ENCODE peak calls at places on chromosomes 12 and 14, in six cellular contexts. M is stomach, H is ovary, O is cardiac muscle cell, P is fibroblast of the aortic adventitia, U is Peyer's patch. W is an unnamed sample.

GRCh38 chr12:93287152-93287551 is 90.6 kb upstream of the NUDT4 start:
- DNase-seq in M (no peak), H (no peak), O (no peak), P (no peak), U (no peak), W (no peak)

GRCh38 chr14:100104006-100104352 is 38.8 kb downstream of the EVL start:
- DNase-seq in M (no peak), H (no peak), P (no peak), U (no peak), O (no peak), W (no peak)

GRCh38 chr12:111407371-111408115 is 1.8 kb downstream of the SH2B3 start:
- DNase-seq in P (no peak), O (no peak), M (no peak), H (no peak), U (no peak), W (no peak)

GRCh38 chr14:67673451-67673850 is 981 bp downstream of the VTI1B start:
- DNase-seq in U (no peak), O (no peak), P (peak; percentile 6), H (no peak), M (no peak), W (no peak)

GRCh38 chr12:96141216-96141944 is 52.8 kb upstream of the ELK3 start:
- DNase-seq in H (no peak), O (peak; percentile 74), M (no peak), U (no peak), P (peak; percentile 78), W (no peak)

GRCh38 chr12:57049890-57050289 is at the start of gene MYO1A:
- DNase-seq in P (peak; percentile 15), O (peak; percentile 25), M (peak; percentile 34), H (no peak), U (peak; percentile 85), W (no peak)

GRCh38 chr12:47818007-47818376 is 1.7 kb downstream of the HDAC7 start:
- DNase-seq in M (no peak), H (no peak), U (no peak), P (no peak), O (no peak), W (no peak)

GRCh38 chr12:111455448-111456320 is 50.0 kb downstream of the SH2B3 start:
- DNase-seq in O (no peak), U (no peak), M (no peak), H (no peak), P (peak; percentile 54), W (no peak)

GRCh38 chr12:54413284-54414190 is 5.5 kb downstream of the ITGA5 start:
- DNase-seq in M (peak; percentile 37), O (peak; percentile 48), H (no peak), P (no peak), U (peak; percentile 88), W (no peak)

GRCh38 chr12:9651265-9651729 is 18.2 kb upstream of the CLEC2D start:
- DNase-seq in M (no peak), P (peak; percentile 44), O (peak; percentile 76), U (no peak), H (no peak), W (no peak)

GRCh38 chr12:116727261-116727660 is 10.6 kb downstream of the SPRING1 start:
- DNase-seq in P (no peak), H (no peak), M (no peak), O (no peak), U (no peak), W (no peak)

GRCh38 chr12:16515666-16516065 is 90.3 kb downstream of the LMO3 start:
- DNase-seq in P (peak; percentile 41), O (peak; percentile 77), H (no peak), U (no peak), M (no peak), W (no peak)

GRCh38 chr12:11697670-11698387 is 48.4 kb downstream of the ETV6 start:
- DNase-seq in H (no peak), U (no peak), M (no peak), P (peak; percentile 77), O (peak; percentile 62), W (no peak)

GRCh38 chr14:92960706-92961566 is 38.0 kb downstream of the CHGA start:
- DNase-seq in M (no peak), U (no peak), P (peak; percentile 39), O (peak; percentile 17), H (no peak), W (no peak)

GRCh38 chr12:47715393-47715876 is 9.6 kb upstream of the RPAP3 start:
- DNase-seq in M (peak; percentile 82), H (peak; percentile 81), U (peak; percentile 92), P (peak; percentile 92), O (peak; percentile 80), W (peak; percentile 77)

GRCh38 chr12:52473738-52474137 is at the start of gene KRT6C:
- DNase-seq in P (no peak), O (no peak), H (no peak), M (no peak), U (no peak), W (no peak)

GRCh38 chr12:112564160-112564559 is 145.4 kb downstream of the PTPN11 start:
- DNase-seq in P (no peak), H (no peak), O (no peak), M (no peak), U (no peak), W (no peak)
- TF ChIP-seq CTCF in P (no peak), H (no peak), O (no peak), M (no peak), U (no peak), W (peak; percentile 18)

GRCh38 chr12:1398673-1399072 is 195.7 kb downstream of the FBXL14 start:
- DNase-seq in H (no peak), O (peak; percentile 10), P (peak; percentile 29), M (no peak), U (no peak), W (no peak)
- TF ChIP-seq CTCF in H (no peak), O (no peak), P (no peak), M (no peak), U (no peak), W (no peak)

DNA sequence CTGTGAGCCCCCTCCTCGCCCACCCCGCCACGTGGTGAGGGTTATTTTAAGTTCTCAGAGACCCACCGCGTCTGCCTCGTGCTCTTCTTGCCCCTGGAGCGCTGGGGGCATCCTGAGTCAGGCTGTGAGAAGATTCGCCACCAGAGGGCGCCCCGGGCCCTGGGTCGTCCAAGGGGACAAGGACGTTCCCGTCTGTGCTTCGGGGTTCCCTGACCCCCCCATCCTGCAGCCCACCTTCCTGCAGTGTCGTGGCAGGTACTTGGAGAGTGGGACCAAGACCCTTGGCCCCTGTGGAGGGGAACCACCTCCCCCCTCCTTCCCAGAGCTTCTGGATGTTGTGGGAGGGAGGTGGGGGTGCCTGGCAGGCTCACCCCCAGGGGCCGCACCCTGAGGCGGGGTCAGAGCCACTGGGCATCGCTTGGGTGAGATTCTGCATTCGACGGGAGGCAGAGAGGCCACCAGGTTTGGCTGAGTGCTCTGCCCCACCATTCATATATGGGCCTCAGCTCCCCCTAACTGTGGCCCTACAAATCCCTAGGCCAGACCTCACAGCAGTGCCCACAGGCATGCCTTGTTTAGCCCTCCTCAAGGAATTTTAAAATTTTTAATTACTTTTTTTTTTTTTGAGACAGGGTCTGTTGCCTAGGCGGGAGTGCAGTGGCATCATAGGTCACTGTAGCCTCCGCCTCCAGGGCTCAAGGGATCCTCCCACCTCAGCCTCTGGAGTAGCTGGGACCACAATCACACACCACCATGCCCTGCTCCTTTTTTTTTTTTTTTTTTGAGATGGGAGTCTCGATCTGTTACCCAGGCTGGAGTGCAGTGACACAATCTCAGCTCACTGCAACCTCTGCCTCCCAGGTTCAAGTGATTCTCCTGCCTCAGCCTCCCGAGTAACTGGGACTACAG is 17.0 kb downstream of the RHOF start:
- DNase-seq in U (peak; percentile 96), H (peak; percentile 86), P (peak; percentile 61), O (peak; percentile 73), M (peak; percentile 90), W (peak; percentile 90)
- TF ChIP-seq CTCF in U (peak; percentile 90), H (peak; percentile 81), P (peak; percentile 84), O (peak; percentile 92), M (peak; percentile 80), W (peak; percentile 94)

DNA sequence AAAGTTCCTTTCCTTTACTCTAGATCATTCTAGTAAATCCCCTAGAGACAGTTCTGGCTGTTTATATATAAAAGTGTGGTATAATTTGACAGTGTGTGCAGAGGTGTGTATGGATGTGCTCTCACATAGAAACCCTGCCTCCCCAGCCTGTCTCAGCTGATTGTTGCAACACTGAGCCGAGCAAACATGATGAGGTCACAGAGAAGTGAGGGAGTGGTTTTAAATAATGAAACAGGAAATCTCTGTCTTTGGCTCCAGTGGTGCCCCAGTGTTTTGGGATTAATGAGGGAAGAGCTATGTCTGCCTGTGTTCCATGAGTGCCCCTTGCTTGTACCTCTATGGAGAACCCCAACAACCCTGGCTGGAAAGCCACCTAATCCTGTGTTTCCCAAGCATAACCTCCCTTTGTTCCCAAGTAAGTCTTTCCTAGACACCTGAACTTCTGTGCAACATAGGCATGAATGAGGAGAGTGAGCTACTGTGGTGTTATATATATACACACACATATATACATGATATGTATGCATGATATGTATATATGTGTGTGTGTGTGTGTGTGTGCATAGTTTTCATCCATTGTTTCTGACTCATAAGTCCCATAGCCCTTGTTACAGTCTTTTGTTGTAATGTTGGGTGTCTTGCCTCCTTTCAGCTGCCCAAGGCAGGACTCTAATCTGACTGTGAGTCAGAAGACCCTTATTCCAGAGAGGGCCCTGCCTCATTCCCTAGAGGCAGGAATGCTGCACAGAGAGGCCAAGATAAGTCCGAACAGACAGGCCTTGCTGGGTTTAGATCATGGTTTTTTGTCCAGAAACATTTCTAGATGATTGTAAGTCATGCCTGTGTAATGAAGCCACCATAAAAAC is 18.0 kb downstream of the TRAF3 start:
- DNase-seq in P (peak; percentile 97), O (peak; percentile 94), H (no peak), U (peak; percentile 80), M (peak; percentile 66), W (peak; percentile 49)
- TF ChIP-seq CTCF in P (peak; percentile 78), O (peak; percentile 54), H (no peak), U (no peak), M (no peak), W (no peak)

DNA sequence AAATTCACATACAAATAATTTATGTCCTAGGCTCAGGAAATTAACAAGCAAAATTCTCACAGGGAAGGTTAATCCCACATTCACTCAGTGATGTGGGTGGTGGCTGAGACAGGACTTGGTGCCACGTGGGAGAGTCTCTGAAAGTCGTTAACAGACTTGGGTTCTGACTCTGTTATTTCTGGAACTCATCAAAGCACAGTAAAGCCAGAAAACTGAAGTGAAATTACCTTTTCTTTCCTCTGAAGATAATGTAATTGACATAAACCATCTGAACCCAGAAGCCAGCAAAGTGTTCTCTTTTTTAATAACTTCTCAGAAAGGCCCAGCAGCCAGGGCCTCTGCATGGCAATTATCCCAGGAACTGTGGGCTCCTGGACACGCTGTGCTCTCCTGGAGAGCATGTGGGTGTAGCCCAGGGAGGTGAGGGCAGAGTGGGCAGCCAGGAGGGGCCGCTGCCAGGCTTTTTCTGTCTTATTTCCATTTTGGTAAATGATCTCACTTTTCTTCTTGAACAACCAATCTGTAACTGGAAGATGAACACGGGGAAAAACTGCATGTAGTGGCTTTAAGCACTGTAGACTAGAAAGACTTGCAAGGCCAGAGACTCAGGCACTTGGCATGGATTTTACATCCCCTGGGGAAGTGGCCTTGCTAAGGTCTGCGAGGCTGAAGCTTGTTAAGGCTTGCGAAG is 444.1 kb upstream of the TMEM132C start:
- DNase-seq in P (peak; percentile 35), M (no peak), O (no peak), H (no peak), U (no peak), W (no peak)
- TF ChIP-seq CTCF in P (no peak), M (no peak), O (no peak), H (no peak), U (no peak), W (no peak)

GRCh38 chr14:38255408-38255672 is 553 bp downstream of the CLEC14A start:
- DNase-seq in H (no peak), M (no peak), U (no peak), P (no peak), O (peak; percentile 55), W (no peak)
- TF ChIP-seq CTCF in H (no peak), M (no peak), U (no peak), P (no peak), O (no peak), W (no peak)

GRCh38 chr12:132561784-132562156 is 48.6 kb downstream of the LRCOL1 start:
- DNase-seq in O (no peak), P (no peak), M (peak; percentile 36), U (peak; percentile 57), H (peak; percentile 63), W (peak; percentile 76)
- TF ChIP-seq CTCF in O (peak; percentile 40), P (peak; percentile 37), M (no peak), U (no peak), H (no peak), W (peak; percentile 39)

W was measured in GM13977.